ENCODE peak calls at places on chromosomes 16 and 17, in eight cellular contexts. E is T-helper 2 cell; R is adipocyte; I is NCI-H345; T is CD4-positive, alpha-beta T cell; G is activated B cell treated with CpG ODN at 0.5 μM for 24 hours; D is HCEC 1CT; Q is sciatic nerve. A is an unnamed sample.

GRCh38 chr17:74117087-74117486 is 86.4 kb upstream of the RPL38 start:
- DNase-seq in E (no peak), R (no peak), I (no peak), T (no peak), G (no peak), D (no peak), Q (peak), A (no peak)

GRCh38 chr16:17235147-17235817 is 235.5 kb downstream of the XYLT1 start:
- DNase-seq in E (no peak), R (no peak), I (no peak), T (no peak), G (no peak), D (no peak), Q (no peak), A (no peak)

GRCh38 chr17:65550758-65551157 is 10.7 kb downstream of the AXIN2 start:
- DNase-seq in E (no peak), R (no peak), I (no peak), T (no peak), G (no peak), D (no peak), Q (no peak), A (no peak)

GRCh38 chr17:68981288-68981687 is 26.1 kb upstream of the ABCA8 start:
- DNase-seq in E (no peak), R (peak), I (no peak), T (no peak), G (no peak), D (peak), Q (peak), A (no peak)

GRCh38 chr16:19980866-19981265 is 92.8 kb downstream of the GPR139 start:
- DNase-seq in E (no peak), R (no peak), I (no peak), T (no peak), G (no peak), D (no peak), Q (no peak), A (no peak)

GRCh38 chr17:41777579-41778188 is 8.8 kb downstream of the JUP start:
- DNase-seq in E (no peak), R (peak), I (peak), T (no peak), G (no peak), D (peak), Q (peak), A (no peak)

GRCh38 chr17:1413281-1413791 is 13.3 kb upstream of the YWHAE start:
- DNase-seq in E (no peak), R (peak), I (peak), T (no peak), G (no peak), D (peak), Q (no peak), A (no peak)

GRCh38 chr17:82348434-82348833 is 10.6 kb upstream of the TEX19 start:
- DNase-seq in E (no peak), R (no peak), I (no peak), T (no peak), G (no peak), D (no peak), Q (no peak), A (no peak)

GRCh38 chr17:75454193-75454592 is 2.2 kb upstream of the TMEM94 start:
- DNase-seq in E (no peak), R (no peak), I (no peak), T (no peak), G (no peak), D (no peak), Q (no peak), A (no peak)

GRCh38 chr17:48125829-48126612 is 18.5 kb downstream of the SNX11 start:
- DNase-seq in E (no peak), R (no peak), I (no peak), T (no peak), G (no peak), D (no peak), Q (peak), A (no peak)

GRCh38 chr16:733382-734207 is 6.7 kb downstream of the HAGHL start:
- DNase-seq in E (no peak), R (no peak), I (no peak), T (peak), G (no peak), D (no peak), Q (peak), A (no peak)

GRCh38 chr17:50096758-50097157 is 1.6 kb downstream of the PDK2 start:
- DNase-seq in E (no peak), R (no peak), I (no peak), T (no peak), G (no peak), D (no peak), Q (no peak), A (no peak)